ENCODE peak calls at places on chromosomes 5 and 9, in ten cellular contexts. One of them, this sample, is unnamed.

GRCh38 chr9:131667576-131667975 is 72.3 kb downstream of the RAPGEF1 start:
- DNase-seq in adrenal gland: no peak
- DNase-seq in heart left ventricle: no peak
- DNase-seq in NB4: peak; percentile 19
- DNase-seq in tibial nerve: no peak
- DNase-seq in HCT116: no peak
- DNase-seq in A549: no peak
- DNase-seq in transverse colon: no peak
- DNase-seq in IMR-90: no peak
- DNase-seq in body of pancreas: no peak
- DNase-seq in this sample: no peak

GRCh38 chr9:108869092-108869725 is 7.1 kb downstream of the ACTL7A start:
- DNase-seq in NB4: no peak
- DNase-seq in heart left ventricle: no peak
- DNase-seq in HCT116: peak; percentile 4
- DNase-seq in body of pancreas: no peak
- DNase-seq in transverse colon: no peak
- DNase-seq in tibial nerve: no peak
- DNase-seq in adrenal gland: no peak
- DNase-seq in A549: peak; percentile 22
- DNase-seq in IMR-90: peak; percentile 36
- DNase-seq in this sample: no peak

GRCh38 chr5:40626834-40627233 is 52.9 kb upstream of the PTGER4 start:
- DNase-seq in A549: no peak
- DNase-seq in NB4: no peak
- DNase-seq in body of pancreas: no peak
- DNase-seq in IMR-90: no peak
- DNase-seq in HCT116: no peak
- DNase-seq in tibial nerve: no peak
- DNase-seq in heart left ventricle: no peak
- DNase-seq in transverse colon: no peak
- DNase-seq in adrenal gland: no peak
- DNase-seq in this sample: no peak

GRCh38 chr5:41193462-41194166 is 19.7 kb downstream of the C6 start:
- DNase-seq in HCT116: no peak
- DNase-seq in NB4: no peak
- DNase-seq in tibial nerve: peak; percentile 99
- DNase-seq in A549: peak; percentile 21
- DNase-seq in IMR-90: peak; percentile 49
- DNase-seq in body of pancreas: peak; percentile 100
- DNase-seq in heart left ventricle: peak; percentile 97
- DNase-seq in transverse colon: peak; percentile 91
- DNase-seq in adrenal gland: peak; percentile 95
- DNase-seq in this sample: peak; percentile 96

GRCh38 chr9:106862946-106863740 is at the start of gene ZNF462:
- DNase-seq in heart left ventricle: peak; percentile 68
- DNase-seq in IMR-90: peak; percentile 79
- DNase-seq in transverse colon: peak; percentile 47
- DNase-seq in A549: peak; percentile 63
- DNase-seq in HCT116: no peak
- DNase-seq in tibial nerve: peak; percentile 27
- DNase-seq in body of pancreas: peak; percentile 40
- DNase-seq in adrenal gland: peak; percentile 79
- DNase-seq in NB4: no peak
- DNase-seq in this sample: peak; percentile 64

GRCh38 chr5:60611099-60611719 is 88.8 kb downstream of the DEPDC1B start:
- DNase-seq in HCT116: no peak
- DNase-seq in IMR-90: no peak
- DNase-seq in A549: no peak
- DNase-seq in tibial nerve: no peak
- DNase-seq in NB4: no peak
- DNase-seq in heart left ventricle: no peak
- DNase-seq in body of pancreas: no peak
- DNase-seq in transverse colon: no peak
- DNase-seq in adrenal gland: no peak
- DNase-seq in this sample: no peak

GRCh38 chr5:6801236-6801635 is 88.0 kb downstream of the TENT4A start:
- DNase-seq in body of pancreas: no peak
- DNase-seq in NB4: no peak
- DNase-seq in heart left ventricle: no peak
- DNase-seq in adrenal gland: no peak
- DNase-seq in HCT116: no peak
- DNase-seq in tibial nerve: no peak
- DNase-seq in A549: no peak
- DNase-seq in transverse colon: no peak
- DNase-seq in IMR-90: no peak
- DNase-seq in this sample: no peak

GRCh38 chr9:33375841-33376321 is 26.5 kb downstream of the AQP7 start:
- DNase-seq in NB4: no peak
- DNase-seq in adrenal gland: no peak
- DNase-seq in tibial nerve: no peak
- DNase-seq in IMR-90: no peak
- DNase-seq in heart left ventricle: no peak
- DNase-seq in HCT116: no peak
- DNase-seq in A549: no peak
- DNase-seq in transverse colon: no peak
- DNase-seq in body of pancreas: no peak
- DNase-seq in this sample: peak; percentile 73

GRCh38 chr5:31413030-31413812 is 118.7 kb downstream of the DROSHA start:
- DNase-seq in tibial nerve: no peak
- DNase-seq in IMR-90: no peak
- DNase-seq in heart left ventricle: no peak
- DNase-seq in body of pancreas: no peak
- DNase-seq in HCT116: no peak
- DNase-seq in A549: no peak
- DNase-seq in transverse colon: no peak
- DNase-seq in adrenal gland: peak; percentile 85
- DNase-seq in NB4: no peak
- DNase-seq in this sample: no peak

GRCh38 chr9:82605657-82606031 is 457.3 kb downstream of the RASEF start:
- DNase-seq in adrenal gland: no peak
- DNase-seq in IMR-90: no peak
- DNase-seq in NB4: no peak
- DNase-seq in tibial nerve: no peak
- DNase-seq in A549: no peak
- DNase-seq in transverse colon: no peak
- DNase-seq in heart left ventricle: no peak
- DNase-seq in HCT116: no peak
- DNase-seq in body of pancreas: no peak
- DNase-seq in this sample: no peak

GRCh38 chr9:94166237-94167054 is 82.2 kb downstream of the PTPDC1 start:
- DNase-seq in A549: peak; percentile 99
- DNase-seq in heart left ventricle: peak; percentile 98
- DNase-seq in NB4: peak; percentile 99
- DNase-seq in adrenal gland: peak; percentile 99
- DNase-seq in tibial nerve: peak; percentile 97
- DNase-seq in HCT116: peak; percentile 98
- DNase-seq in IMR-90: peak; percentile 99
- DNase-seq in transverse colon: peak; percentile 98
- DNase-seq in body of pancreas: peak; percentile 99
- DNase-seq in this sample: peak; percentile 99
- TF ChIP-seq POLR2A in A549: peak; percentile 78
- TF ChIP-seq POLR2A in heart left ventricle: peak; percentile 83
- TF ChIP-seq POLR2A in NB4: peak; percentile 53
- TF ChIP-seq POLR2A in adrenal gland: peak; percentile 97
- TF ChIP-seq POLR2A in tibial nerve: peak; percentile 100
- TF ChIP-seq POLR2A in HCT116: peak; percentile 18
- TF ChIP-seq POLR2A in IMR-90: peak; percentile 96
- TF ChIP-seq POLR2A in transverse colon: peak; percentile 79
- TF ChIP-seq POLR2A in body of pancreas: peak; percentile 80
- TF ChIP-seq POLR2A in this sample: peak; percentile 81

GRCh38 chr9:89419978-89420394 is 77.9 kb downstream of the SEMA4D start:
- DNase-seq in NB4: no peak
- DNase-seq in HCT116: no peak
- DNase-seq in adrenal gland: no peak
- DNase-seq in body of pancreas: no peak
- DNase-seq in transverse colon: no peak
- DNase-seq in tibial nerve: no peak
- DNase-seq in A549: no peak
- DNase-seq in heart left ventricle: no peak
- DNase-seq in IMR-90: no peak
- DNase-seq in this sample: no peak

GRCh38 chr9:89418112-89418872 is 79.6 kb downstream of the SEMA4D start:
- DNase-seq in adrenal gland: no peak
- DNase-seq in IMR-90: no peak
- DNase-seq in NB4: no peak
- DNase-seq in body of pancreas: no peak
- DNase-seq in HCT116: no peak
- DNase-seq in transverse colon: no peak
- DNase-seq in heart left ventricle: no peak
- DNase-seq in tibial nerve: no peak
- DNase-seq in A549: no peak
- DNase-seq in this sample: no peak

GRCh38 chr9:89421595-89421994 is 76.3 kb downstream of the SEMA4D start:
- DNase-seq in HCT116: no peak
- DNase-seq in body of pancreas: no peak
- DNase-seq in heart left ventricle: no peak
- DNase-seq in adrenal gland: no peak
- DNase-seq in transverse colon: no peak
- DNase-seq in tibial nerve: no peak
- DNase-seq in A549: no peak
- DNase-seq in NB4: no peak
- DNase-seq in IMR-90: peak; percentile 77
- DNase-seq in this sample: no peak

GRCh38 chr9:89420397-89420796 is 77.5 kb downstream of the SEMA4D start:
- DNase-seq in transverse colon: no peak
- DNase-seq in HCT116: no peak
- DNase-seq in A549: no peak
- DNase-seq in body of pancreas: no peak
- DNase-seq in tibial nerve: no peak
- DNase-seq in adrenal gland: no peak
- DNase-seq in NB4: no peak
- DNase-seq in IMR-90: no peak
- DNase-seq in heart left ventricle: no peak
- DNase-seq in this sample: no peak

GRCh38 chr9:89418882-89419641 is 78.9 kb downstream of the SEMA4D start:
- DNase-seq in heart left ventricle: no peak
- DNase-seq in IMR-90: no peak
- DNase-seq in NB4: peak; percentile 73
- DNase-seq in A549: no peak
- DNase-seq in adrenal gland: no peak
- DNase-seq in tibial nerve: no peak
- DNase-seq in transverse colon: peak; percentile 66
- DNase-seq in body of pancreas: no peak
- DNase-seq in HCT116: no peak
- DNase-seq in this sample: no peak
- TF ChIP-seq POLR2A in heart left ventricle: no peak
- TF ChIP-seq POLR2A in IMR-90: no peak
- TF ChIP-seq POLR2A in NB4: no peak
- TF ChIP-seq POLR2A in A549: no peak
- TF ChIP-seq POLR2A in adrenal gland: no peak
- TF ChIP-seq POLR2A in tibial nerve: no peak
- TF ChIP-seq POLR2A in transverse colon: no peak
- TF ChIP-seq POLR2A in body of pancreas: no peak
- TF ChIP-seq POLR2A in HCT116: no peak
- TF ChIP-seq POLR2A in this sample: no peak

GRCh38 chr9:101530076-101530711 is 3.5 kb upstream of the RNF20 start:
- DNase-seq in IMR-90: peak; percentile 82
- DNase-seq in transverse colon: peak; percentile 77
- DNase-seq in A549: peak; percentile 79
- DNase-seq in HCT116: peak; percentile 75
- DNase-seq in heart left ventricle: no peak
- DNase-seq in NB4: peak; percentile 75
- DNase-seq in adrenal gland: peak; percentile 72
- DNase-seq in tibial nerve: peak; percentile 32
- DNase-seq in body of pancreas: peak; percentile 74
- DNase-seq in this sample: peak; percentile 79

GRCh38 chr9:101528015-101528414 is 5.6 kb upstream of the RNF20 start:
- DNase-seq in HCT116: no peak
- DNase-seq in A549: no peak
- DNase-seq in body of pancreas: no peak
- DNase-seq in IMR-90: no peak
- DNase-seq in heart left ventricle: no peak
- DNase-seq in transverse colon: no peak
- DNase-seq in NB4: no peak
- DNase-seq in tibial nerve: no peak
- DNase-seq in adrenal gland: no peak
- DNase-seq in this sample: no peak

GRCh38 chr9:101536938-101537337 is 3.3 kb downstream of the RNF20 start:
- DNase-seq in HCT116: no peak
- DNase-seq in tibial nerve: no peak
- DNase-seq in transverse colon: no peak
- DNase-seq in A549: no peak
- DNase-seq in body of pancreas: peak; percentile 21
- DNase-seq in heart left ventricle: no peak
- DNase-seq in NB4: peak; percentile 42
- DNase-seq in IMR-90: peak; percentile 51
- DNase-seq in adrenal gland: no peak
- DNase-seq in this sample: no peak

GRCh38 chr9:101536351-101536750 is 2.7 kb downstream of the RNF20 start:
- DNase-seq in tibial nerve: no peak
- DNase-seq in transverse colon: no peak
- DNase-seq in adrenal gland: no peak
- DNase-seq in NB4: no peak
- DNase-seq in body of pancreas: no peak
- DNase-seq in heart left ventricle: no peak
- DNase-seq in A549: no peak
- DNase-seq in IMR-90: peak; percentile 48
- DNase-seq in HCT116: no peak
- DNase-seq in this sample: no peak

DNA sequence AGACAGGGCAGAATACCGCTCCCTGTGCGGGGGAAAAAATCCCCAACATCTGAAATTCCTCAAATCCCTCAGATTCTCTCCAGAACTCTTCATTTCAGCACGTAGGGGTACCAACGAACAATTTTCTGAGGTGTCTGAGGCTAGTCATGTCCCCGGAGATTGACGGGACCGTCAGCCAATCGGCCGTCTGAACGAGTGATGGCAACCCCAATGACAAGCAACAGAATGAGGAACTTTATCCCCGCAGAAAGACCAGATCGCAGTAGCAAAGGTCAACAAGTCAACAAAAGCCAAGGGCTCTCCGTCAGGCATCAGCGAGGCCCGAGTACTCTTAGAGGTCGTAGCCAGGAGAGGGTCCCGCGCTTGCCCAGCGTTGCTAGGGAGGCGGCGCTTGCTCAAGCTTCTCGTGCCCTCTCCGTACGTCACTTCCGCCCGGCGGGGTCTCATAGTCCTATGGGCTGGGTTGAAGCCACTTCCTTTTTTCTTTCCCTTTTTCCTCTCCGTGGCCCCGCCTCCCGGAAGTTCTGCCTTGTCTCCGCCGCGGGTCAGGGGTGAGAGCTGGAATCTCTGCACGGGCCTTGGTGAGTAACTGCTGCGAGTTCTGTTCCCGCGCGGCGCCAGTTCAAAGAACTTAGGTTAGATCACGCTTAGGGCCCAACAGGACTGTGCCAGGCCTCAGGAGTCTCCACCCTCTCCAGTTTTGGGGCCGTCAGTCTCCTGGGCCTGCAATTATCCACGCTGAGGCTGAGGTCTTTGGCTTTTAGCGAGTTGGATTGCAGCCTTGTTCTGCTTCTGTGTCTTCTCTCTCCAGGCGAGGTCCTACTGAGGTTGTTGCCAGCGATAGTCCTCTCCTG is at the start of gene RNF20:
- DNase-seq in adrenal gland: peak; percentile 100
- DNase-seq in heart left ventricle: peak; percentile 100
- DNase-seq in body of pancreas: peak; percentile 100
- DNase-seq in transverse colon: peak; percentile 100
- DNase-seq in A549: peak; percentile 98
- DNase-seq in HCT116: peak; percentile 98
- DNase-seq in tibial nerve: peak; percentile 100
- DNase-seq in IMR-90: peak; percentile 98
- DNase-seq in NB4: peak; percentile 96
- DNase-seq in this sample: peak; percentile 100
- TF ChIP-seq POLR2A in adrenal gland: peak; percentile 56
- TF ChIP-seq POLR2A in heart left ventricle: no peak
- TF ChIP-seq POLR2A in body of pancreas: peak; percentile 56
- TF ChIP-seq POLR2A in transverse colon: peak; percentile 33
- TF ChIP-seq POLR2A in A549: peak; percentile 53
- TF ChIP-seq POLR2A in HCT116: peak; percentile 29
- TF ChIP-seq POLR2A in tibial nerve: no peak
- TF ChIP-seq POLR2A in IMR-90: no peak
- TF ChIP-seq POLR2A in NB4: no peak
- TF ChIP-seq POLR2A in this sample: peak; percentile 29

GRCh38 chr5:75831561-75831960 is 114.3 kb upstream of the POC5 start:
- DNase-seq in A549: no peak
- DNase-seq in tibial nerve: no peak
- DNase-seq in transverse colon: no peak
- DNase-seq in body of pancreas: no peak
- DNase-seq in NB4: no peak
- DNase-seq in adrenal gland: no peak
- DNase-seq in HCT116: no peak
- DNase-seq in heart left ventricle: no peak
- DNase-seq in IMR-90: no peak
- DNase-seq in this sample: no peak
- TF ChIP-seq POLR2A in A549: no peak
- TF ChIP-seq POLR2A in tibial nerve: no peak
- TF ChIP-seq POLR2A in transverse colon: no peak
- TF ChIP-seq POLR2A in body of pancreas: no peak
- TF ChIP-seq POLR2A in NB4: no peak
- TF ChIP-seq POLR2A in adrenal gland: no peak
- TF ChIP-seq POLR2A in HCT116: no peak
- TF ChIP-seq POLR2A in heart left ventricle: no peak
- TF ChIP-seq POLR2A in IMR-90: no peak
- TF ChIP-seq POLR2A in this sample: no peak

This sample was measured in testis.